ENCODE peak calls at places on chromosomes 3 and 15, in four cellular contexts. One of them, this sample, is unnamed.

GRCh38 chr15:66251790-66252355 is 1.7 kb downstream of the MEGF11 start:
- DNase-seq in K562: no peak
- DNase-seq in HepG2: no peak
- DNase-seq in GM12878: no peak
- DNase-seq in this sample: no peak

GRCh38 chr15:60392601-60392985 is 5.2 kb downstream of the ANXA2 start:
- DNase-seq in K562: no peak
- DNase-seq in HepG2: peak
- DNase-seq in GM12878: no peak
- DNase-seq in this sample: no peak

GRCh38 chr3:64460877-64461276 is 226.9 kb downstream of the ADAMTS9 start:
- DNase-seq in K562: no peak
- DNase-seq in HepG2: no peak
- DNase-seq in GM12878: no peak
- DNase-seq in this sample: no peak

GRCh38 chr3:81936817-81937216 is 175.4 kb upstream of the GBE1 start:
- DNase-seq in K562: no peak
- DNase-seq in HepG2: no peak
- DNase-seq in GM12878: no peak
- DNase-seq in this sample: no peak

GRCh38 chr15:73165435-73165834 is 113.2 kb downstream of the NEO1 start:
- DNase-seq in K562: no peak
- DNase-seq in HepG2: no peak
- DNase-seq in GM12878: no peak
- DNase-seq in this sample: no peak

GRCh38 chr3:76500746-76501275 is 539.1 kb upstream of the ROBO2 start:
- DNase-seq in K562: no peak
- DNase-seq in HepG2: no peak
- DNase-seq in GM12878: no peak
- DNase-seq in this sample: no peak

GRCh38 chr15:68227806-68228142 is 1.8 kb downstream of the CLN6 start:
- DNase-seq in K562: peak
- DNase-seq in HepG2: no peak
- DNase-seq in GM12878: no peak
- DNase-seq in this sample: peak

GRCh38 chr3:43213631-43214030 is 72.7 kb upstream of the SNRK start:
- DNase-seq in K562: no peak
- DNase-seq in HepG2: no peak
- DNase-seq in GM12878: peak
- DNase-seq in this sample: no peak

GRCh38 chr15:32905481-32905880 is 187.7 kb downstream of the GREM1 start:
- DNase-seq in K562: no peak
- DNase-seq in HepG2: no peak
- DNase-seq in GM12878: no peak
- DNase-seq in this sample: no peak

GRCh38 chr3:163916596-163917560 is 1161.4 kb downstream of the SI start:
- DNase-seq in K562: no peak
- DNase-seq in HepG2: peak
- DNase-seq in GM12878: no peak
- DNase-seq in this sample: peak

GRCh38 chr3:79019137-79019923 is 748.5 kb downstream of the ROBO1 start:
- DNase-seq in K562: no peak
- DNase-seq in HepG2: peak
- DNase-seq in GM12878: no peak
- DNase-seq in this sample: peak

GRCh38 chr3:111739241-111739952 is 119.7 kb upstream of the PHLDB2 start:
- DNase-seq in K562: no peak
- DNase-seq in HepG2: peak
- DNase-seq in GM12878: no peak
- DNase-seq in this sample: no peak

GRCh38 chr15:89026167-89026566 is 62.1 kb upstream of the ABHD2 start:
- DNase-seq in K562: no peak
- DNase-seq in HepG2: no peak
- DNase-seq in GM12878: no peak
- DNase-seq in this sample: no peak

GRCh38 chr3:49316696-49317457 is 23.0 kb downstream of the USP4 start:
- DNase-seq in K562: no peak
- DNase-seq in HepG2: no peak
- DNase-seq in GM12878: no peak
- DNase-seq in this sample: no peak

GRCh38 chr3:72185549-72186484 is 400.9 kb upstream of the PROK2 start:
- DNase-seq in K562: peak
- DNase-seq in HepG2: peak
- DNase-seq in GM12878: no peak
- DNase-seq in this sample: no peak

GRCh38 chr3:175777495-175777894 is 918.4 kb downstream of the NAALADL2 start:
- DNase-seq in K562: no peak
- DNase-seq in HepG2: peak
- DNase-seq in GM12878: no peak
- DNase-seq in this sample: no peak

GRCh38 chr3:129650256-129650872 is 43.9 kb upstream of the PLXND1 start:
- DNase-seq in K562: peak
- DNase-seq in HepG2: peak
- DNase-seq in GM12878: no peak
- DNase-seq in this sample: peak

GRCh38 chr15:41659855-41660234 is 360 bp upstream of the MGA start:
- DNase-seq in K562: no peak
- DNase-seq in HepG2: no peak
- DNase-seq in GM12878: no peak
- DNase-seq in this sample: no peak

GRCh38 chr3:115381573-115381912 is 234.5 kb upstream of the ZBTB20 start:
- DNase-seq in K562: no peak
- DNase-seq in HepG2: no peak
- DNase-seq in GM12878: no peak
- DNase-seq in this sample: no peak

GRCh38 chr3:183824761-183825379 is 507 bp downstream of the MAP6D1 start:
- DNase-seq in K562: no peak
- DNase-seq in HepG2: no peak
- DNase-seq in GM12878: no peak
- DNase-seq in this sample: peak

GRCh38 chr3:71227344-71227743 is 356.2 kb downstream of the FOXP1 start:
- DNase-seq in K562: no peak
- DNase-seq in HepG2: no peak
- DNase-seq in GM12878: no peak
- DNase-seq in this sample: no peak

GRCh38 chr15:88511161-88511560 is 35.3 kb downstream of the DET1 start:
- DNase-seq in K562: no peak
- DNase-seq in HepG2: no peak
- DNase-seq in GM12878: no peak
- DNase-seq in this sample: no peak

GRCh38 chr3:24523195-24523594 is 28.5 kb upstream of the THRB start:
- DNase-seq in K562: no peak
- DNase-seq in HepG2: peak
- DNase-seq in GM12878: no peak
- DNase-seq in this sample: no peak

GRCh38 chr15:33742286-33742685 is 226.0 kb upstream of the CHRM5 start:
- DNase-seq in K562: no peak
- DNase-seq in HepG2: no peak
- DNase-seq in GM12878: no peak
- DNase-seq in this sample: no peak

GRCh38 chr15:79970921-79971434 is at the start of gene BCL2A1:
- DNase-seq in K562: no peak
- DNase-seq in HepG2: no peak
- DNase-seq in GM12878: peak
- DNase-seq in this sample: no peak

GRCh38 chr3:108438542-108438941 is 71.9 kb downstream of the MYH15 start:
- DNase-seq in K562: no peak
- DNase-seq in HepG2: no peak
- DNase-seq in GM12878: no peak
- DNase-seq in this sample: no peak

GRCh38 chr3:193240436-193240849 is 579 bp upstream of the PLAAT1 start:
- DNase-seq in K562: no peak
- DNase-seq in HepG2: no peak
- DNase-seq in GM12878: no peak
- DNase-seq in this sample: peak

GRCh38 chr15:88029696-88030095 is 226.8 kb downstream of the NTRK3 start:
- DNase-seq in K562: no peak
- DNase-seq in HepG2: no peak
- DNase-seq in GM12878: no peak
- DNase-seq in this sample: no peak

GRCh38 chr3:45092132-45093031 is 53.8 kb downstream of the CDCP1 start:
- DNase-seq in K562: peak
- DNase-seq in HepG2: no peak
- DNase-seq in GM12878: no peak
- DNase-seq in this sample: peak

GRCh38 chr3:178741020-178741419 is 204.8 kb downstream of the KCNMB2 start:
- DNase-seq in K562: no peak
- DNase-seq in HepG2: no peak
- DNase-seq in GM12878: no peak
- DNase-seq in this sample: no peak

GRCh38 chr3:123773681-123774431 is 110.3 kb downstream of the MYLK start:
- DNase-seq in K562: no peak
- DNase-seq in HepG2: no peak
- DNase-seq in GM12878: no peak
- DNase-seq in this sample: no peak

GRCh38 chr15:20345401-20345958 is 196.1 kb downstream of the GOLGA6L6 start:
- DNase-seq in K562: peak
- DNase-seq in HepG2: no peak
- DNase-seq in GM12878: no peak
- DNase-seq in this sample: no peak

GRCh38 chr3:14440531-14441239 is 38.3 kb downstream of the SLC6A6 start:
- DNase-seq in K562: peak
- DNase-seq in HepG2: no peak
- DNase-seq in GM12878: no peak
- DNase-seq in this sample: no peak

GRCh38 chr3:45943207-45943846 is at the start of gene CXCR6:
- DNase-seq in K562: no peak
- DNase-seq in HepG2: no peak
- DNase-seq in GM12878: no peak
- DNase-seq in this sample: no peak

GRCh38 chr15:88913017-88913849 is at the start of gene MFGE8:
- DNase-seq in K562: peak
- DNase-seq in HepG2: peak
- DNase-seq in GM12878: no peak
- DNase-seq in this sample: peak

GRCh38 chr15:68930268-68931022 is at the start of gene SPESP1:
- DNase-seq in K562: no peak
- DNase-seq in HepG2: no peak
- DNase-seq in GM12878: no peak
- DNase-seq in this sample: no peak

DNA sequence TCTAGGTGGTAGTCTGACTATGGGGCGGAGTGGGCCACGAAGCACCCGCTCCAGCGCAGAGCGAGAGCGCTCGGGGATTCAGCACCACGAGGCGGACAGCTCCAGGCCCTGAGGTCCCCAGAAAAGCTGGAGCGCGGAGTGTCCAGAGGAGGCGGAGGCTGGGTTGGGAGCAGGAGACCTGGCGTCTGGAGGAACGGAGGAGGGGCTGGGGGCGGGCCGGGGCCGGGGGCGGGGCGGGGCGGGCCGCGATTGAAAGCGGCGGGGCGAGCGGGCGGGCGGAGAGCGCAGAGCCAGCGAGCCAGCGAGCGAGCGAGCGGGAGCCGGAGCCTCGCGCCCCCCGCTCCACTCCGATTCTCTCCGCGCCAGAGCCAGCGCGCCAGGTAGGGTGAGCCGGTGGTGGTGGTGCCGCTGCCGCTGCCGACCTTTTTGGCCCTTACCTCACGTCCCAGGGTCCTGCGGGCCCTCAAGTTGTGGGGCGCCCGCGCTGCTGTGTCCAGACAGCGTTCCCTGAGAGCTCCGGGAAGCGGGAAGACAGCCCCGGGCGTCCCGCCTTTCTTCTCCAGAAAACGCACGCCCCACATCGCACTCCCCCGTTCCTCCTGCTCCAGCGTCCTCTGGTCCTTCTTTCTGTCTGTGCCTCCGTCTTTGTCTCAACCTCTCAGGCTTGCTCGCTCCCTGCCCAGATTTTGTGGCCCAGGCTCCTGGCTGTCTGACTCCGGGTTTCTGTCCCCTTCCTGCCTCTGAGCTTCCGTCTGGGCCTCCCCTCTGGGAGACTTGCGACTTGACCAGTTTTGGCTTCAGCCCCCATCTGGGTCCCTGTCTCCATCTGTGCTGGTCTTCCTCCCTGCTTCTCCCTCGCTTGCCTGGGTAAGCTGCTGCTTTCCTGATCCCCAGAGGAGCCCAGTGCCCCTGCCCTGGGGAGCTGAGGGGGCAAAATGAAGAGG is at the start of gene GRM2:
- DNase-seq in K562: peak
- DNase-seq in HepG2: peak
- DNase-seq in GM12878: no peak
- DNase-seq in this sample: peak
- TF ChIP-seq FOXK2 in K562: no peak
- TF ChIP-seq FOXK2 in HepG2: no peak
- TF ChIP-seq FOXK2 in GM12878: no peak
- TF ChIP-seq FOXK2 in this sample: no peak

GRCh38 chr15:90864507-90864906 is 3.9 kb upstream of the FURIN start:
- DNase-seq in K562: no peak
- DNase-seq in HepG2: no peak
- DNase-seq in GM12878: no peak
- DNase-seq in this sample: no peak

GRCh38 chr15:90865702-90866101 is 2.7 kb upstream of the FURIN start:
- DNase-seq in K562: no peak
- DNase-seq in HepG2: no peak
- DNase-seq in GM12878: no peak
- DNase-seq in this sample: no peak

GRCh38 chr15:90866800-90867199 is 1.6 kb upstream of the FURIN start:
- DNase-seq in K562: no peak
- DNase-seq in HepG2: no peak
- DNase-seq in GM12878: no peak
- DNase-seq in this sample: no peak

GRCh38 chr15:90868261-90868689 is at the start of gene FURIN:
- DNase-seq in K562: peak
- DNase-seq in HepG2: no peak
- DNase-seq in GM12878: no peak
- DNase-seq in this sample: no peak

GRCh38 chr15:90866161-90866715 is 2.1 kb upstream of the FURIN start:
- DNase-seq in K562: no peak
- DNase-seq in HepG2: no peak
- DNase-seq in GM12878: no peak
- DNase-seq in this sample: no peak
- TF ChIP-seq FOXM1 in K562: no peak
- TF ChIP-seq FOXM1 in HepG2: no peak
- TF ChIP-seq FOXM1 in GM12878: no peak
- TF ChIP-seq FOXM1 in this sample: no peak

GRCh38 chr15:64019764-64020163 is 26.5 kb downstream of the DAPK2 start:
- DNase-seq in K562: no peak
- DNase-seq in HepG2: peak
- DNase-seq in GM12878: peak
- DNase-seq in this sample: no peak
- TF ChIP-seq FOXK2 in K562: no peak
- TF ChIP-seq FOXK2 in HepG2: no peak
- TF ChIP-seq FOXK2 in GM12878: no peak
- TF ChIP-seq FOXK2 in this sample: no peak

DNA sequence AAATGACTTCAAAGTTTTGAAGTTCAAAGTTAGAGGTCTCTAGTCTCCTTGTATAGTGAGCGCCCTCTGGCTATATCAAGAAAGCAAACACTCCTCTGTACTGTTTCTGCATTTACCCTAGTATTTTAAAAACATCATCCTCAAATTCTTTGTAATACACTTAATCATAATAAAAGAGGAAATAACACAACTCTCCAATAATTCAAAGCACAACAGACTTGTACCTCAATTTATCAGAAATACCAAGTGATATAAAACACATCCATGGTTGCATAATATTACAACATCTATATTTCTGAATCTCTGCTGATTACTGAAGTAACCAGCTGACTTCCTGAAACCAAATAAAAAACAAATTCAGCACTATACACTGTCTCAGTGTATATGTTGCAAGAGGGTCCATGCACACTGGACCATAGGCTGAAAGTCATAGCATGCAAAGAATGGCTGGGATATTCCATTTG is 12.5 kb downstream of the PLOD2 start:
- DNase-seq in K562: no peak
- DNase-seq in HepG2: no peak
- DNase-seq in GM12878: no peak
- DNase-seq in this sample: no peak
- TF ChIP-seq FOXM1 in K562: no peak
- TF ChIP-seq FOXM1 in HepG2: no peak
- TF ChIP-seq FOXM1 in GM12878: no peak
- TF ChIP-seq FOXM1 in this sample: no peak